ENCODE peak calls at places on chromosomes 11 and 22, in nine cellular contexts. N is testis, F is mesenchymal stem cell, C is stomach, W is tibial artery, K is adrenal gland, E is heart left ventricle, V is Panc1, U is body of pancreas. G is an unnamed sample.

GRCh38 chr22:23800297-23801237 is 13.8 kb downstream of the SMARCB1 start:
- DNase-seq in F (no peak), E (no peak), V (no peak), N (no peak), W (no peak), C (no peak), U (no peak), K (no peak), G (no peak)

GRCh38 chr22:31295831-31296230 is 3.5 kb upstream of the PIK3IP1 start:
- DNase-seq in W (no peak), N (no peak), K (no peak), V (no peak), F (peak), C (no peak), U (no peak), E (no peak), G (no peak)

GRCh38 chr11:64224891-64225607 is 937 bp downstream of the TRPT1 start:
- DNase-seq in C (no peak), F (no peak), N (no peak), U (no peak), E (peak), V (no peak), K (peak), W (peak), G (no peak)

GRCh38 chr11:47626234-47626633 is 16.1 kb downstream of the MTCH2 start:
- DNase-seq in W (no peak), N (no peak), K (no peak), C (no peak), F (no peak), U (no peak), V (no peak), E (no peak), G (no peak)

GRCh38 chr11:9714540-9714939 is 50.7 kb downstream of the SWAP70 start:
- DNase-seq in U (no peak), N (no peak), E (no peak), F (no peak), C (no peak), K (no peak), W (no peak), V (no peak), G (no peak)

GRCh38 chr11:46666982-46667590 is 33.3 kb downstream of the ARHGAP1 start:
- DNase-seq in W (peak), F (no peak), E (peak), K (peak), N (no peak), V (no peak), C (no peak), U (no peak), G (no peak)

GRCh38 chr11:27234961-27235360 is 128.1 kb downstream of the CCDC34 start:
- DNase-seq in W (no peak), F (no peak), U (no peak), V (no peak), E (no peak), C (no peak), N (no peak), K (no peak), G (no peak)

GRCh38 chr11:69909561-69910518 is 90.6 kb upstream of the FGF3 start:
- DNase-seq in U (no peak), E (peak), N (no peak), C (no peak), F (no peak), K (peak), V (no peak), W (no peak), G (no peak)

GRCh38 chr22:38228873-38229740 is 27.3 kb downstream of the MAFF start:
- DNase-seq in W (peak), C (peak), U (peak), F (no peak), N (peak), E (peak), K (peak), V (no peak), G (no peak)

GRCh38 chr11:26134481-26135355 is 197.2 kb upstream of the ANO3 start:
- DNase-seq in N (no peak), F (peak), K (no peak), E (no peak), V (no peak), U (no peak), W (no peak), C (no peak), G (no peak)

GRCh38 chr22:27405672-27406388 is 395.7 kb downstream of the MN1 start:
- DNase-seq in E (peak), U (peak), N (peak), C (peak), V (no peak), W (peak), K (peak), F (peak), G (peak)

GRCh38 chr22:44449061-44449682 is 48.9 kb downstream of the RTL6 start:
- DNase-seq in N (no peak), F (peak), E (no peak), C (no peak), W (no peak), V (no peak), U (no peak), K (peak), G (no peak)

GRCh38 chr11:2846056-2846455 is 39.5 kb downstream of the CDKN1C start:
- DNase-seq in V (no peak), W (no peak), N (no peak), K (no peak), F (peak), C (no peak), E (no peak), U (no peak), G (no peak)

GRCh38 chr11:18697581-18697980 is 998 bp upstream of the TMEM86A start:
- DNase-seq in U (no peak), W (no peak), F (no peak), V (no peak), N (no peak), E (no peak), C (no peak), K (no peak), G (no peak)

GRCh38 chr11:70141490-70142014 is 61.5 kb upstream of the FADD start:
- DNase-seq in V (no peak), F (no peak), U (no peak), K (no peak), N (peak), C (no peak), E (no peak), W (no peak), G (no peak)

GRCh38 chr11:32232516-32232915 is 141.6 kb downstream of the RCN1 start:
- DNase-seq in F (no peak), E (no peak), U (no peak), N (no peak), V (no peak), K (no peak), W (no peak), C (no peak), G (no peak)

GRCh38 chr11:46890665-46891064 is 27.7 kb downstream of the LRP4 start:
- DNase-seq in W (no peak), N (no peak), F (peak), C (no peak), V (no peak), K (no peak), E (no peak), U (no peak), G (no peak)

GRCh38 chr11:35647535-35648092 is 15.0 kb upstream of the TRIM44 start:
- DNase-seq in F (no peak), K (no peak), C (no peak), V (no peak), E (no peak), N (no peak), U (peak), W (no peak), G (no peak)

GRCh38 chr11:35584321-35584720 is 33.9 kb upstream of the FJX1 start:
- DNase-seq in N (no peak), C (no peak), E (no peak), U (no peak), V (no peak), W (no peak), K (no peak), F (peak), G (no peak)

GRCh38 chr22:46653596-46653995 is 33.4 kb downstream of the GRAMD4 start:
- DNase-seq in K (no peak), F (no peak), C (no peak), E (no peak), V (no peak), W (no peak), U (no peak), N (no peak), G (no peak)

GRCh38 chr22:23536821-23537345 is 43.2 kb downstream of the IGLL1 start:
- DNase-seq in E (no peak), C (no peak), N (peak), F (no peak), K (no peak), V (no peak), W (no peak), U (no peak), G (no peak)

GRCh38 chr22:29226246-29226981 is 20.7 kb downstream of the EMID1 start:
- DNase-seq in N (no peak), K (no peak), C (no peak), W (no peak), E (no peak), U (no peak), V (no peak), F (no peak), G (no peak)

GRCh38 chr11:70270877-70271634 is 566 bp downstream of the PPFIA1 start:
- DNase-seq in F (peak), W (no peak), E (peak), K (peak), V (no peak), U (peak), C (peak), N (peak), G (peak)

GRCh38 chr22:37074537-37074936 is 23.0 kb downstream of the KCTD17 start:
- DNase-seq in F (no peak), U (no peak), E (no peak), V (no peak), C (no peak), N (no peak), K (no peak), W (no peak), G (no peak)

GRCh38 chr11:1852271-1852877 is 510 bp upstream of the LSP1 start:
- DNase-seq in E (no peak), W (no peak), N (no peak), F (no peak), V (no peak), U (no peak), K (no peak), C (no peak), G (no peak)

GRCh38 chr22:44442856-44443595 is 55.0 kb downstream of the RTL6 start:
- DNase-seq in U (no peak), V (no peak), E (no peak), W (peak), C (no peak), K (no peak), F (no peak), N (no peak), G (no peak)

GRCh38 chr22:33652596-33652995 is 267.7 kb downstream of the LARGE1 start:
- DNase-seq in U (no peak), E (no peak), K (peak), C (no peak), V (no peak), W (no peak), N (no peak), F (peak), G (no peak)

GRCh38 chr11:76769071-76769560 is 14.0 kb upstream of the TSKU start:
- DNase-seq in E (no peak), V (no peak), W (no peak), F (peak), C (no peak), K (no peak), N (no peak), U (no peak), G (no peak)

GRCh38 chr11:34790620-34791019 is 125.6 kb downstream of the APIP start:
- DNase-seq in E (no peak), C (no peak), F (no peak), W (no peak), N (no peak), U (no peak), V (no peak), K (no peak), G (no peak)

GRCh38 chr22:36528336-36528735 is 630 bp downstream of the EIF3D start:
- DNase-seq in V (no peak), K (no peak), W (no peak), E (no peak), U (no peak), C (no peak), N (no peak), F (peak), G (no peak)

GRCh38 chr22:31055322-31056159 is 25.6 kb upstream of the SMTN start:
- DNase-seq in C (peak), F (peak), E (peak), U (peak), N (peak), W (peak), K (peak), V (peak), G (peak)

GRCh38 chr22:29030016-29030617 is 31.5 kb downstream of the C22orf31 start:
- DNase-seq in V (no peak), W (no peak), F (peak), C (peak), U (peak), E (no peak), K (peak), N (no peak), G (no peak)

GRCh38 chr22:36331912-36332622 is 55.7 kb downstream of the MYH9 start:
- DNase-seq in U (peak), C (peak), F (peak), W (peak), N (peak), V (no peak), K (peak), E (peak), G (peak)

GRCh38 chr22:50016988-50017700 is 4.6 kb upstream of the IL17REL start:
- DNase-seq in N (no peak), U (peak), K (no peak), F (no peak), E (no peak), W (no peak), V (no peak), C (peak), G (peak)

GRCh38 chr11:129444274-129444673 is 68.6 kb downstream of the BARX2 start:
- DNase-seq in E (no peak), F (no peak), W (no peak), K (no peak), C (no peak), V (no peak), N (no peak), U (no peak), G (no peak)

GRCh38 chr11:129445226-129445625 is 69.6 kb downstream of the BARX2 start:
- DNase-seq in W (no peak), F (no peak), E (no peak), C (no peak), K (no peak), U (no peak), N (no peak), V (no peak), G (no peak)

GRCh38 chr11:129440028-129440630 is 64.5 kb downstream of the BARX2 start:
- DNase-seq in E (no peak), U (peak), V (peak), N (no peak), C (no peak), K (no peak), F (no peak), W (no peak), G (no peak)

GRCh38 chr11:129446572-129446971 is 70.9 kb downstream of the BARX2 start:
- DNase-seq in W (no peak), V (no peak), F (no peak), U (no peak), E (no peak), C (no peak), K (no peak), N (no peak), G (no peak)

DNA sequence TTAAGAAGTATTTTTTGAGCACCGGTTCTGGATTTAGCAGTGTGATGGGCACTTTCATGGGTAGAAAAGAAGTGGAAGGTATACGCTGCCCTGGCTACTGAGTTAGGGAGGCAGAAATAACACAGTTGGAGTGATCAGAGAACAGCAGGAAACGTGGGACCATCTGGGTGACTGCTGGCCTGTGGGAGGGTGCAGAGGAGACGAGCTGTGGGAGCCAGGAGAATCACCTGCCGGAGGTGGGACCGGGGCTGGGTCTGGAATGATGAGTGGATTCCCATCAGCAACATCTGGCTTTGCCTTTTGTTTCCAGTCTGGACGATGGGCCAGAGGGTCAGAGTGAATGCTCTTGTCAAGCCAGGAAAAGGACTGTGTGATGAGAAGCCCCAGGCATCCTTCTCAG is 66.5 kb downstream of the BARX2 start:
- DNase-seq in W (no peak), U (no peak), N (no peak), E (no peak), C (no peak), V (no peak), F (no peak), K (no peak), G (no peak)
- H3K27ac ChIP-seq in W (no peak), U (peak), N (no peak), E (no peak), C (no peak), V (no peak), F (no peak), K (no peak), G (no peak)

GRCh38 chr22:18109410-18110193 is 1.0 kb upstream of the TUBA8 start:
- DNase-seq in N (no peak), U (no peak), C (no peak), K (no peak), W (no peak), V (no peak), F (no peak), E (no peak), G (no peak)
- H3K27ac ChIP-seq in N (no peak), U (no peak), C (peak), K (no peak), W (peak), V (no peak), F (no peak), E (peak), G (peak)

DNA sequence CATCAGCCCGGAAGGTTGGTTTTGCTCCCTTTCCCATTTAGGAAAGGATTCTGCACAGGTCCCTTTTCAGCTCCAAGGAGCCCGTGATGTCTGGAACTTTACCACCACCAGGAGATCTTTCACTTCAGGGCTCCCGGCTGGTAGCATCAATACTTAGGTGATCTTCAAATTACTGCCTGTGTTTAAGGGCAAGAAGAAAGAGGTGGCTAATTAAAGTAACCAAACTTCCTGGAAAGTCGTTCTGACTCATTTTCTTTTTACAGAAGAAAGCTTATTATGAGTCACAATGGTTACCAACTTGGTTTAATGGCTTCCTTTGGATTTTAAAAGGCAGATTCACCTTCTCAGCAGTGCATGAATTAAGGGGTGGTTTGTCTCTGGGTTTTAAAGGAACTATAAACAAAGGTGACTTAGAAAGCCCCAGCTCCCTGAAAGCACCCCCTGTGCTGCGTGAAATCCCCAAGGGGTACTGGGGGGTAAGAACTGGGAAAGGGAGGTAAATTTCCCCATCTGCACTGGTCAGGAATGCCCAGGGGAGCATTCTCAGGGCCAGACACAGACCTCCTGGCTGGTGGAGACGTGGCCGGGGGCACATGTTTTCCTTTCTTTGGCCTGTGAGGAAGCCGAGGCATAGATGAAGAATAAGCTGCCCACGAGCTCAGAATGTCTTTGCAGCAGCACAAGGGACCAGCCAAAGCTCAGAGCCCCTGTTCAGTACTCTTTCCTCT is 8.8 kb downstream of the POU2F3 start:
- DNase-seq in N (no peak), E (no peak), C (no peak), U (no peak), K (no peak), F (peak), W (no peak), V (no peak), G (no peak)
- H3K27ac ChIP-seq in N (no peak), E (no peak), C (no peak), U (no peak), K (no peak), F (no peak), W (no peak), V (no peak), G (no peak)

GRCh38 chr11:61116426-61117214 is 14.3 kb downstream of the CD5 start:
- DNase-seq in C (no peak), V (no peak), F (no peak), W (no peak), K (no peak), N (no peak), E (no peak), U (no peak), G (no peak)

GRCh38 chr11:61113209-61113608 is 10.9 kb downstream of the CD5 start:
- DNase-seq in K (no peak), C (no peak), F (no peak), N (peak), W (no peak), V (no peak), E (no peak), U (no peak), G (no peak)

GRCh38 chr11:61115498-61116224 is 13.4 kb downstream of the CD5 start:
- DNase-seq in U (no peak), V (no peak), E (no peak), K (no peak), C (no peak), W (no peak), F (no peak), N (no peak), G (no peak)

GRCh38 chr11:61111786-61112517 is 9.7 kb downstream of the CD5 start:
- DNase-seq in U (no peak), N (no peak), W (no peak), V (no peak), C (no peak), E (no peak), K (no peak), F (no peak), G (no peak)

DNA sequence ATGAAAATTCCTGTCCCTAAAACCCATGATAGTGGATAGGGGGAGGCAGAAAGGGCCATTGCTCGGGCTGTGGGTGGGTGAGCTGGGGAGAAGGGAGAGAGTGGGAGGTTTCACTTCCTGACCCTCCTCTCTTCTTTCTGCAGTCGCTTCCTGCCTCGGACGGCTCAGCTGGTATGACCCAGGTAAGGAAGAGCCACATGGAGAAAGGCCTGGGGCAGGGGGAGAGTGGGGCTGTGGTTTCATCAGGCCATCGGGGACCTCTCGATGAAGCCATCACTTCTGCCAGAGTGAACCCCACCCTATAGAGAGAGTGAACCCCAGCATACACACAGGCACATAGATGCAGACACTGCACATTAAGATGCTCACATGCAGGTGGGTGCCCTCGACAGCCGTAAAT is 12.6 kb downstream of the CD5 start:
- DNase-seq in W (no peak), F (no peak), V (no peak), K (no peak), E (no peak), N (no peak), C (no peak), U (no peak), G (no peak)
- H3K27ac ChIP-seq in W (no peak), F (no peak), V (no peak), K (no peak), E (no peak), N (no peak), C (no peak), U (no peak), G (no peak)

GRCh38 chr22:19740586-19740985 is 17.2 kb downstream of the GP1BB start:
- DNase-seq in K (no peak), E (no peak), U (no peak), C (no peak), F (no peak), V (no peak), N (no peak), W (no peak), G (no peak)
- H3K27ac ChIP-seq in K (no peak), E (no peak), U (no peak), C (no peak), F (no peak), V (no peak), N (no peak), W (no peak), G (no peak)

DNA sequence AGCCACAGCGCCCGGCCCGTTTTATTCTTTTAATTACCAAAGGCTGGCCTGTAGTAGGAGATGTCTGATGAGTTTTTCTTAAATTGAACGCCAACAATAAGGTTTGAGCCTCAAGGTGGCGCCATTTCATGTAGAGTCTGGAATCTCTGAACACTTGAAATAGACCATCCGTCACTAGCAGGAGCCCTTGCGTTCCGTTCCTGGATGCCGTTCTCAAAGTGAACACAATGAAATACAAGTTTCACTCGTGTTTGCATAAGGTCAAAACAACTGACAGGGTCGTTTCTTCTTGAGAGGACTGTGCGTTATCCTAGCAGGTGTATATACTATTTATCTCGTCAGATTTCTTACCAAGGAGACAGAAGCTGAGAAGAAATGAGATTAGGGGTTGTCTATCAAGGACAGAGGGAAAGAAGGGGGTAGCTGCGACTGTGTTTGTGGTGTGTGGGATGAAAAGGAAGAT is 18.7 kb upstream of the SCGB1D1 start:
- DNase-seq in E (peak), F (peak), K (peak), U (peak), V (peak), N (peak), C (peak), W (peak), G (peak)
- H3K27ac ChIP-seq in E (no peak), F (no peak), K (no peak), U (no peak), V (no peak), N (no peak), C (no peak), W (no peak), G (peak)